ENCODE peak calls at places on chromosomes 16 and 17, in nine cellular contexts. I, O, X, P, V, F, U, R and J are unnamed samples.

GRCh38 chr16:48909231-48909630 is 299.3 kb upstream of the N4BP1 start:
- DNase-seq in I (no peak), O (no peak), X (no peak), P (no peak), V (no peak), F (no peak), U (no peak), R (no peak), J (no peak)

GRCh38 chr16:66717112-66717675 is 20.7 kb upstream of the CMTM4 start:
- DNase-seq in I (peak), O (no peak), X (no peak), P (no peak), V (no peak), F (peak), U (peak), R (no peak), J (no peak)

GRCh38 chr16:10728488-10728887 is 15.2 kb upstream of the NUBP1 start:
- DNase-seq in I (no peak), O (no peak), X (no peak), P (no peak), V (no peak), F (no peak), U (no peak), R (no peak), J (no peak)

GRCh38 chr17:4513113-4514032 is 14.7 kb downstream of the SPNS2 start:
- DNase-seq in I (no peak), O (no peak), X (no peak), P (no peak), V (peak), F (no peak), U (no peak), R (no peak), J (no peak)

GRCh38 chr17:80501739-80502577 is 25.6 kb upstream of the NPTX1 start:
- DNase-seq in I (no peak), O (no peak), X (no peak), P (no peak), V (no peak), F (no peak), U (peak), R (no peak), J (no peak)

GRCh38 chr16:14056970-14057369 is 14.1 kb upstream of the MRTFB start:
- DNase-seq in I (peak), O (no peak), X (no peak), P (no peak), V (no peak), F (no peak), U (peak), R (no peak), J (no peak)

GRCh38 chr17:51371732-51372151 is 111.4 kb downstream of the UTP18 start:
- DNase-seq in I (peak), O (peak), X (peak), P (peak), V (peak), F (peak), U (peak), R (no peak), J (no peak)

GRCh38 chr16:56298948-56299602 is 107.8 kb downstream of the GNAO1 start:
- DNase-seq in I (no peak), O (peak), X (peak), P (no peak), V (no peak), F (no peak), U (no peak), R (no peak), J (no peak)

GRCh38 chr17:63497708-63498483 is 21.0 kb downstream of the ACE start:
- DNase-seq in I (peak), O (no peak), X (no peak), P (no peak), V (no peak), F (no peak), U (no peak), R (no peak), J (no peak)

GRCh38 chr16:2016407-2016922 is 3.1 kb upstream of the NPW start:
- DNase-seq in I (peak), O (no peak), X (no peak), P (no peak), V (no peak), F (no peak), U (no peak), R (no peak), J (no peak)

GRCh38 chr17:2374549-2375285 is 26.1 kb downstream of the MNT start:
- DNase-seq in I (no peak), O (no peak), X (no peak), P (no peak), V (no peak), F (no peak), U (no peak), R (no peak), J (no peak)

GRCh38 chr16:17278988-17279387 is 191.8 kb downstream of the XYLT1 start:
- DNase-seq in I (no peak), O (no peak), X (no peak), P (no peak), V (peak), F (no peak), U (no peak), R (no peak), J (no peak)

GRCh38 chr17:57833597-57833939 is 16.3 kb downstream of the MRPS23 start:
- DNase-seq in I (no peak), O (no peak), X (no peak), P (no peak), V (no peak), F (no peak), U (no peak), R (no peak), J (no peak)

GRCh38 chr17:80952291-80952690 is 39.4 kb upstream of the CHMP6 start:
- DNase-seq in I (no peak), O (no peak), X (no peak), P (no peak), V (no peak), F (no peak), U (no peak), R (no peak), J (no peak)

GRCh38 chr17:67390646-67391480 is 13.8 kb downstream of the PITPNC1 start:
- DNase-seq in I (peak), O (no peak), X (no peak), P (no peak), V (peak), F (peak), U (peak), R (peak), J (peak)

GRCh38 chr16:2980227-2981176 is at the start of gene PKMYT1:
- DNase-seq in I (peak), O (peak), X (peak), P (peak), V (peak), F (peak), U (peak), R (peak), J (peak)

GRCh38 chr17:81349397-81350319 is 45.6 kb upstream of the BAHCC1 start:
- DNase-seq in I (no peak), O (no peak), X (no peak), P (no peak), V (no peak), F (no peak), U (no peak), R (no peak), J (no peak)

GRCh38 chr17:6420173-6420641 is 14.7 kb downstream of the AIPL1 start:
- DNase-seq in I (peak), O (no peak), X (no peak), P (peak), V (peak), F (no peak), U (no peak), R (peak), J (no peak)

GRCh38 chr16:75340715-75341500 is 89.5 kb upstream of the BCAR1 start:
- DNase-seq in I (no peak), O (no peak), X (no peak), P (no peak), V (no peak), F (no peak), U (peak), R (no peak), J (no peak)

GRCh38 chr17:61251939-61252865 is 147.4 kb upstream of the TBX2 start:
- DNase-seq in I (no peak), O (peak), X (peak), P (no peak), V (peak), F (no peak), U (peak), R (no peak), J (peak)

GRCh38 chr16:57148481-57148880 is 37.4 kb downstream of the PSME3IP1 start:
- DNase-seq in I (no peak), O (no peak), X (no peak), P (no peak), V (no peak), F (no peak), U (no peak), R (no peak), J (no peak)

DNA sequence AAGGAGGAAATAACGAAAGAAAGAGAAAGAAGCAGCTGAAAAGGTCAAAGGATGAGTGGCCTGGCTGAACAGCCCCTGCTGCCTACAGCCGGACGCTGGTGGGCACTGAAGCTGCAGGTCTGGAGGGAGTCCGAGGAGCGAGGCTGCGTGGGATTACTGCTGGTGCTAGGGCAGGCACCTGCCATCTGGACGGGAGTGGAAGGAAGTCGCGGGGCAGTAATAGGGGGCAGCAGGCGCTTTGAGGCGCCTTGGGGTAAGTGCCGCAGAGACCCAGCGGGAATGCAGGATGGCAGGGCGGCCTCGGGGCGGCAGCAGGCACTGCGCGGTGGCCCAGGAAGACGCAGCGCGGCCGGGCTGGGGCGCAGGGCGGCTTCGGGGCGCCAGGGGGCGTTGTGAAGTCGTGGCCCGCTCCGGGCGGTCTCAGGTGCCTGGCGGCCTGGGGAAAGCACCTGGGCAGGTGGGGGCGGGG is 305 bp upstream of the SCNN1G start:
- DNase-seq in I (peak), O (peak), X (peak), P (peak), V (peak), F (peak), U (peak), R (peak), J (peak)
- TF ChIP-seq CTCF in I (peak), O (peak), X (peak), P (peak), V (peak), F (peak), U (peak), R (peak), J (peak)

DNA sequence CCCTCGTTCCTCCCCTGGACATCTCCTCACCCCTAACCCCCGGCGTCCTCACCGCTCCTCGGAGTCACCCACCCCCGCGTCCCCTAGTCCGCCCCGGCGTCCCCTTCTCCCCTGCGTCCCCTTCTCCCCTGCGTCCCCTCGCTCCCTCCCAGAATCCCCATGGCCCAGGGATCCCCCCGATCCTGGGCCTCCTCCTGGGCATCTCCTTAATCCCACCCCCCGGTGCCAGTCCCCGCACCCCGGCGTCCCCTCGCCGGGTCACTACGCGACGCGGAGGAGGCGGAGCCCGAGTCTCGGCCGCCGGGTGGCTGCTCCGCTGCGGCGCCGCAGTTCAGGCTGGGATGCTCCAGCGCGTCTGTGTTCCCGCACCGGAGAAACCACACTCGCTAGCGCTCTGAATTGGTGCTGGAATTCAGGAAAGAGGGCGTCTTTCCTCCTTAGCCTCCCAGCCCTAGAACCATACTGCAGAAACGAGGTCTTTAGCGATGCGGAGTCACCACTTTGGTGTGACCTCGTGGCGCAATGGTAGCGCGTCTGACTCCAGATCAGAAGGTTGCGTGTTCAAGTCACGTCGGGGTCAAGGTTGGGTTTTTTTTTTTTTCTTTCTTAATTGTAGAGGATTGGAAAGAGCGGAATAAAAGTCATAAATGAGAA is 25.9 kb upstream of the SLC47A1 start:
- DNase-seq in I (peak), O (peak), X (peak), P (peak), V (peak), F (peak), U (peak), R (peak), J (peak)
- TF ChIP-seq CTCF in I (no peak), O (no peak), X (peak), P (no peak), V (peak), F (no peak), U (no peak), R (no peak), J (no peak)

DNA sequence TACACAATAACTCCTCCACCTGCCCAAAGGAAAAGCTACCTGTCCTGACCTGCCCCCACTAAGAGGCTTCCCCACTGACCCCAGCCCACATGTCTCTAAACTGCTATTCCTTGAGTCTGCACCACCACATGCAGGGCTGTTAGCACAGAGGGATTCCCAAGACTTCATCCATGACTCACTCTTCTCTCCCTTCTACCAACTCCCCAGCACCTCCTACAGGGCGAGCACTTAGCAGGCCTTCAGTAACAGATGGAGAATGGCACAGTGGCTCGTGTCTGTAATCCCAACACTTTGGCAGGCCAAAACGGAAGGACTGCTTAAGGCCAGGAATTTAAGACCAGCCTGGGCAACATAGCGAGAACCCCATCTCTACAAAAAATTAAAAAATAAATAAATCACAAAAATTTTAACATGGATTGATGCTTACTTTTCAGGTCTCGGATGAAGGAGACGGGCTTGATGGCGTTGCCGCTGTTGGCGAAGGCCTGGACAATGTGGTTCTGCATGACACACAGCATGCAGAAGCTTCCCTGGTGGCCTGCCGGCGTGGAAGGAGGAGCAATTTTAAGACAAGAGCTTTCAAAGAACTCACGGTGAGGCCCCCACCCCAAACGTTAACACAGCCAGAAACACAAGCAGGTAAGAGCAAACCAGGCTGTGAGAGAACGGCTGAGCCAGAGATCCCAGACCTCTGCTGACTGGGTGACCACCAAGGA is 12.0 kb downstream of the USP36 start:
- DNase-seq in I (peak), O (no peak), X (no peak), P (no peak), V (no peak), F (no peak), U (peak), R (no peak), J (no peak)
- TF ChIP-seq CTCF in I (peak), O (no peak), X (no peak), P (no peak), V (no peak), F (no peak), U (peak), R (no peak), J (no peak)

DNA sequence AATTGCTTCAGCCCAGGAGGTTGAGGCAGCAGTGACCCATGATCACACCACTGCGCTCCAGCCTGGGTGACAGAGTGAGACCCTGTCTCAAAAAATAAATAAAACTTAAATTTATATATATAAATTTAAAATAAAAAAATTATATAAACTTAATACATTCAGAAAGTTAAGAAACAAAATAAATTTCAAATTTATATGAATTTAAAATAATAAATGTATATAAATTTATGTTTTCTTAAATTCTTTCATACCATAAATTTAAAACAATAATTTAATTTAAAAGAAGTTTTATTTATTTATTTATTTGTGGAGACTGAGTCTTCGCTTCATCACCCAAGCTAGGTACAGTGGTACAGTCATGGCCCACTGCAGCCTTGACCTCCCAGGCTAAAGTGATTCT is 20.2 kb downstream of the LYRM1 start:
- DNase-seq in I (no peak), O (no peak), X (no peak), P (no peak), V (no peak), F (no peak), U (no peak), R (no peak), J (no peak)
- TF ChIP-seq CTCF in I (no peak), O (no peak), X (no peak), P (no peak), V (no peak), F (no peak), U (no peak), R (no peak), J (no peak)

DNA sequence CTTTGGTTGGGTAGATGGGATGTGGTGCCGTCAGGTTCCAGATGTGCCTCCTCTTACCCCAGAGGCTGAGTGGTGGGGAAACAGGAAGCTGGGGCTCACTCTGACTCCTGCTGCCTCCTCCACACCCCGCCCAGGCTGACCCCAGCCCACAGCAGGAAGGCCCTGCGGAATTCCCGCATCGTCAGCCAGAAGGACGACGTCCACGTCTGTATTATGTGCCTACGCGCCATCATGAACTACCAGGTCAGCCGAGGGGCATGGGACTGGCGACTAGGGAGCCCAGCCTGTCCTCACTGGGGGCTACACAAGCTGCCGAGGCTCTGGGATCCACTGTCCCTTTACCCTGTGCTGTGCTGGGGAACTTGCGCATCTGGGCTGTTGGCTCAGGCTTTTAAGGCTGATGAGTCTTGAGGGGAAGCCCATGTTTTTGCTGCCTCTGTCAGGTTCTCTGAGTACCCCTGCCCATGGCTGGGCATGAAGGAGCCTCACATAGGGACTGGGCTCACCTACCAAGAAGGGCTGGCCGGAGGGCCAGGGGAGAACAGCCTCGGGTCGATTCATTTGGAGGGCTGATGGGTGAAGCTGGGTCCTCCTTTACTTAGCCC is 14.4 kb downstream of the FMNL1 start:
- DNase-seq in I (no peak), O (no peak), X (no peak), P (no peak), V (no peak), F (no peak), U (no peak), R (no peak), J (no peak)
- TF ChIP-seq CTCF in I (peak), O (no peak), X (no peak), P (peak), V (no peak), F (no peak), U (peak), R (peak), J (no peak)

DNA sequence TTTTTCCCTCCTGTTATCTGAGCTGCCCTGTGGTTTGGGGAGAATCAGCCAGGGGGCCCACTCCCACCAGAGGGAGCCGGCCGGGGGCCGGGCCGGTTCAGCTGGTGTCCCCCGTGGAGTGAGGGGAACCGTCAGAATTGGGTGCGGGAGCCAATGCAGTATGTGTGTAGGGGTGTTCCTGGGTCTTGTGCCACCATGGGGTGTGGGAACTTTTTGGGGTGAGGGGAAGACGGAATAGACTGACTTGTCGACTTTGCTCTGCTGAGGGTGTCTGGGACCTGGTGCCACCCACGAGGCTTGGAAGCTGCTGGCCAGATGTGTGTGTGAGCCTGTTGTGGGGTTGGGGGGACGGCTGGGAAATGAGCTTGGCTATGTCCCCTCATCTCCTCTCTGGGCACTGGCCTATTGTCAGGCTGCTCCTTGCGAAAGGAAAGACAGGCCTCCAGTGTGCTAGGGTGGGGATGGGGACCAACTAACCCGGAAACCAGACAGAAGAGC is 9.9 kb downstream of the RARA start:
- DNase-seq in I (no peak), O (no peak), X (peak), P (no peak), V (no peak), F (peak), U (no peak), R (no peak), J (no peak)
- TF ChIP-seq CTCF in I (no peak), O (no peak), X (no peak), P (peak), V (no peak), F (no peak), U (peak), R (no peak), J (no peak)

DNA sequence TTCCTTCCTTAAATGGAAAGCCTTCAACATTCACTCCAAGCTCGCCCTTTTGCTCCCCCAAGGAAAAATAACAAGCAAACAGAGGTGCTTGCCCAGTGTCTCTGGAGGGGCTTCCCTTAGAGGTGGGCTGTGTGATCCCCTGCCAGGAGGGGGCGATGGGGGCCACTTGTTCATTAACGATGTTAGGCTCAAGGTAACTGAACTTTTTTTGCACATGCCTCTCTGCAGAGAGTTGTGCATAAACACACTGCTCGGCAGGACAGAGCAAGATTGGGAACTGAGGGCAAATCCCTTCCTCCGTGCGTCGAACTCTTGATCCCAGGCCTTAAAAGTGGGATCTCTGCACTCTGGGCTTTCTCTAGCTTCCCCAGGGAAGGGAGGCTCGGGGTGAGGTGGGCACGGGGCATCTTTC is 15.5 kb upstream of the NAGLU start:
- DNase-seq in I (no peak), O (no peak), X (peak), P (no peak), V (peak), F (no peak), U (no peak), R (no peak), J (no peak)
- TF ChIP-seq CTCF in I (peak), O (no peak), X (no peak), P (peak), V (no peak), F (peak), U (peak), R (no peak), J (no peak)